ENCODE peak calls at places on chromosomes 7 and 10, in ten cellular contexts. R is GM12865; T is colonic mucosa; S is left lung; Q is HL-60; A is dorsolateral prefrontal cortex; B is astrocyte of the spinal cord; Z is activated CD8-positive, alpha-beta T cell treated with anti-CD3 and anti-CD28 coated beads for 36 hours; C is sigmoid colon; X is fibroblast of villous mesenchyme. O is an unnamed sample.

GRCh38 chr7:109178342-109178741 is 608.7 kb downstream of the DNAJB9 start:
- DNase-seq in Z (no peak), B (no peak), Q (no peak), R (no peak), A (no peak), S (no peak), T (no peak), C (no peak), X (no peak), O (no peak)

GRCh38 chr7:149524399-149524798 is 26.8 kb upstream of the ZNF746 start:
- DNase-seq in X (no peak), Q (no peak), Z (no peak), B (no peak), T (no peak), R (no peak), C (no peak), A (no peak), S (no peak), O (no peak)

GRCh38 chr10:69959911-69960310 is 92.7 kb upstream of the MACROH2A2 start:
- DNase-seq in R (no peak), C (no peak), Q (peak), T (peak), Z (no peak), S (no peak), B (no peak), A (no peak), X (no peak), O (no peak)

GRCh38 chr7:116799912-116800311 is 62.5 kb upstream of the CAPZA2 start:
- DNase-seq in A (no peak), R (no peak), S (no peak), T (no peak), X (no peak), C (no peak), B (no peak), Z (no peak), Q (no peak), O (no peak)

GRCh38 chr10:100668001-100668400 is 77.4 kb upstream of the PAX2 start:
- DNase-seq in Q (no peak), R (no peak), B (no peak), X (no peak), S (no peak), A (no peak), C (no peak), T (no peak), Z (no peak), O (no peak)

GRCh38 chr10:122181055-122181732 is 89.9 kb upstream of the BTBD16 start:
- DNase-seq in Z (no peak), B (peak), S (no peak), C (no peak), R (no peak), T (no peak), A (no peak), X (peak), Q (no peak), O (no peak)

GRCh38 chr7:118615686-118616085 is 391.2 kb downstream of the ANKRD7 start:
- DNase-seq in C (no peak), R (no peak), Q (no peak), T (no peak), S (no peak), X (no peak), A (no peak), Z (no peak), B (no peak), O (no peak)

GRCh38 chr7:76358053-76358477 is 726 bp downstream of the YWHAG start:
- DNase-seq in Q (no peak), R (peak), A (peak), Z (peak), S (peak), C (peak), B (peak), T (peak), X (peak), O (peak)

GRCh38 chr7:121798896-121799295 is 74.1 kb upstream of the PTPRZ1 start:
- DNase-seq in R (no peak), B (peak), T (no peak), A (no peak), Z (no peak), Q (no peak), C (no peak), S (no peak), X (no peak), O (no peak)

GRCh38 chr10:89303161-89303560 is 1.3 kb downstream of the IFIT2 start:
- DNase-seq in Z (no peak), B (no peak), Q (no peak), C (no peak), R (no peak), T (no peak), A (no peak), X (no peak), S (no peak), O (no peak)

GRCh38 chr10:14487511-14487909 is 156.8 kb upstream of the FRMD4A start:
- DNase-seq in X (no peak), T (no peak), B (peak), S (no peak), A (no peak), C (no peak), Q (no peak), R (no peak), Z (no peak), O (no peak)

GRCh38 chr7:2217716-2218443 is 14.9 kb downstream of the MAD1L1 start:
- DNase-seq in Z (no peak), S (peak), C (no peak), Q (no peak), X (no peak), T (no peak), R (no peak), B (no peak), A (no peak), O (no peak)

DNA sequence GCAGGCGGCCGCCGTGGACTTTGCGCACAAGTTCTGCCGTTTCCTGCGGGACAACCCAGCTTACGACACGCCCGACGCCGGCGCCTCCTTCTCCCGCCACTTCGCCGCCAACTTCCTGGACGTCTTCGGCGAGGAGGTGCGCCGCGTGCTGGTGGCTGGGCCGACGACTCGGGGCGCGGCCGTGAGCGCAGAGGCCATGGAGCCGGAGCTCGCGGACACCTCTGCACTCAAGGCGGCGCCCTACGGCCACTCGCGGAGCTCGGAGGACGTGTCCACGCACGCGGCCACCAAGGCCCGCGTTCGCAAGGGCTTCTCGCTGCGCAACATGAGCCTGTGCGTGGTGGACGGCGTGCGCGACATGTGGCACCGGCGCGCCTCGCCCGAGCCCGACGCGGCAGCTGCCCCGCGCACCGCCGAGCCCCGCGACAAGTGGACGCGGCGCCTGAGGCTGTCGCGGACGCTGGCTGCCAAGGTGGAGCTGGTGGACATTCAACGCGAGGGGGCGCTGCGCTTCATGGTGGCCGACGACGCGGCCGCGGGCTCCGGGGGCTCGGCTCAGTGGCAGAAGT is 14.1 kb downstream of the SH2B2 start:
- DNase-seq in C (no peak), X (no peak), B (no peak), T (no peak), S (peak), Z (no peak), Q (no peak), R (peak), A (no peak), O (no peak)
- TF ChIP-seq CTCF in C (no peak), X (peak), B (peak), T (no peak), S (no peak), Z (no peak), Q (no peak), R (no peak), A (no peak), O (no peak)

DNA sequence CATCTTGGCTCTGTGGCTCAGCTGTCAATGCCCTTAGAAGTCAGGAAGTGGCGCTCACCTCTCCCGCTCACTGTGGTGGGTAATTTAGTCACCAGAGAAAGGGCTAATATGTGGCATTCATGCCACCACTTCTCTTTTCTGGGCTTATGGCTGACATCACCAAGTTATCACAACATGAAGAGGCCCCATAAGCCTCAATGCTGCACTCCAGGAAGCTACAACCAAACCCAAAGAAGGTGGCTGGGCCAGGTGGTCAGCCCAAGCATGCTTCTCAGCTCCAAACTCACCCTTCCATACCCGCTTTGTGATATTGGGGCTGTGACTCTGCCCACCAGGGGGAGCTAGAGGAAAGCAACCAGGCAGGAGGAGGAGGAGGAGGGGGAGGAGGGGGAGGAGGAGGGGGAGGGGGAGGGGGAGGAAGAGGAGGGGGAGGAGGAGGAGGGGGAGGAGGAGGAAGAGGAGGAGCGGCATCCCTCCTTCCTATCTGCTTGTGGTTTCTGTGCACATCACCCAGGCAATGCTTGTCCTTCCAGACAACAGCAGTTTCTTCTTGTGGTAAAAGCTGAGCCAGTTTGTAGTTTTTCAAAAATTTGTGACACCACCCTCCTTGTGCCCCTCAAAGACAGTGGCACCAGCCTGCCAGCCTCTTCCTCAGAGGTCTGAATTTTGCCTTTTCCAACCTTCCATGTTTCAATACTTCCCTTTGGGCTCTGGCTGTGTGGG is 42.1 kb downstream of the CYP26A1 start:
- DNase-seq in T (peak), B (peak), Z (peak), C (peak), Q (peak), X (peak), S (no peak), A (peak), R (peak), O (peak)
- TF ChIP-seq CTCF in T (peak), B (peak), Z (peak), C (peak), Q (peak), X (peak), S (peak), A (peak), R (peak), O (peak)

GRCh38 chr7:71718563-71718962 is 586.6 kb downstream of the GALNT17 start:
- DNase-seq in Z (no peak), A (no peak), R (no peak), S (no peak), Q (no peak), B (no peak), T (no peak), X (no peak), C (no peak), O (no peak)
- TF ChIP-seq CTCF in Z (no peak), A (no peak), R (no peak), S (no peak), Q (no peak), B (no peak), T (no peak), X (no peak), C (no peak), O (no peak)

GRCh38 chr7:99047526-99048077 is 96.3 kb downstream of the SMURF1 start:
- DNase-seq in X (no peak), T (no peak), A (no peak), C (no peak), S (no peak), R (no peak), B (no peak), Q (no peak), Z (no peak), O (no peak)
- TF ChIP-seq CTCF in X (no peak), T (no peak), A (no peak), C (no peak), S (no peak), R (no peak), B (no peak), Q (no peak), Z (no peak), O (no peak)

DNA sequence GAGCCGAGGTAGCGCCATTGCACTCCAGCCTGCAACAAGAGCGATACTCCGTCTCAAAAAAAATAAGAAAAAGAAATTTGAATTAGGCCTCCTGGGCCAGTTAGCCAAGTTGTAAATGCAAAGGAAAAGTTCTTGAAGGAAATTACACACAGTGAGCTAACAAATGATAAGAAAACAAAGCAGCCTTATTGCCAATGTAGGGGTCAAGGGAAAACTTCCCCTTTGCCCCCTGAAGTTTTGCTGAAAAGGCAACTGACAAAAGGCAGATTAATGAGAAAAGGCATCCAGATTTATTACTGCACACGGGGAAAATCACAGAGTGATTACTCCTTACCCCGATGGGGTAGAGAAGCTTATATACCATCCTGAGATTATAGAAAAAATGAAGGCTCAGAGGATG is 70.3 kb downstream of the PAPSS2 start:
- DNase-seq in S (no peak), R (no peak), X (no peak), Z (no peak), A (no peak), B (no peak), Q (no peak), C (no peak), T (no peak), O (no peak)
- TF ChIP-seq CTCF in S (no peak), R (no peak), X (no peak), Z (no peak), A (no peak), B (no peak), Q (no peak), C (no peak), T (no peak), O (no peak)

DNA sequence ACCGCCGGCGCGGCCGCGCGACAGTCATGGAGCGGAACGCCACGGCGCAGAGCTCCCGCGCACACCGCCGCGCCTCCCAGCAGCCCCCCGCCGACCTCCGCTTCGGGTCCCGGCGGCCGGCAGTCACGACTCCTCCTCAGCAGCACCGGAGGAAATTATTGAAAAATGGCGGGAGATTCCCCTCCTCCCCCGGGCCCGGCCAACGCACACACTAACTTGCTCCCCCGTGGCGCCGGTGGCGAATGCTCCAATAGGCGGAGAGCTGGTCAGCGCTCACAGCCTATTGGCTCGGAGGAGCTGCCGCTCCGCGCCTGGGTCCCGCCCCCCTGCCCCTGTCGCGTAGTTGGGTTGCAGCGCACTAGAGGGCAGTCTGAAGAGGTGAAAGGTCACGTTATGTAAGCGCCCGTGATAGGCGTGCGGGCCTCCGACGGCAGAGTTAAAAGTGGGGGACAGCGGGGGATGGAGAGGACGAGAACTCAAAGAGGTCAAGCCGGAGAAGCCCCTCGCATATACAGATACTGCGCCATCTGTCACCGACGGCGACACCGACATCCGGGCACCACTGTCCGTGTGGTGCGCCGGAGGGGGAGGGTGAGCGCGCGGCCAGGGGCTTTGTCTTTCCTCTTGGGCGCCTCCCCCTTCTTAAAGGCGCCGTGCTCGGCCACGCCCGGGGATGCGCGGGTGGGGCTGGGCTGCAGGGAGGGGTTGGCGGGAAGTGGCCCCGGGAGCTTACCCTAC is at the start of gene BAZ1B:
- DNase-seq in C (peak), Z (peak), T (peak), B (peak), X (peak), Q (peak), A (peak), R (peak), S (peak), O (peak)
- TF ChIP-seq CTCF in C (no peak), Z (no peak), T (no peak), B (peak), X (no peak), Q (no peak), A (peak), R (no peak), S (peak), O (no peak)

GRCh38 chr7:152905949-152906348 is 146.4 kb downstream of the ACTR3B start:
- DNase-seq in S (no peak), Q (no peak), Z (no peak), R (no peak), T (no peak), C (no peak), X (no peak), A (no peak), B (no peak), O (no peak)
- TF ChIP-seq CTCF in S (no peak), Q (no peak), Z (no peak), R (no peak), T (no peak), C (no peak), X (no peak), A (no peak), B (no peak), O (no peak)

DNA sequence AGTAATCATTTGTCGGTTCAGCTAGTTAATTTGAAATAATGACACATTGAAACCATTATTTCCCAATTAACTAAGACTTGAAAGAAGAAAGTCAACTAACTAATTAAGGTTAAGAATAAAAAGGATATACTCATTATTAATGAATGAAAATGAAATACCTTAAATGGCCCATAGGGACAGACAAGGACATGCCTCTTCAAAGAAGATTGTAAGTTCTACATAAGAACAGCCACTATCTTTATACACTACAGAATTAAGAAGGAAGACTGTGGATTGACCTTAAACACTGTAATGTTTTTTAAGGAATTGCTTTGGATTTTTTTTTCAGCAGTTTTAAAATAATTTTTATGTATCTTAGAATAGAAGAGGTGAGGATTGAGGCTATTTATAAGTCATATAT is 60.7 kb downstream of the CSTF2T start:
- DNase-seq in C (no peak), X (no peak), S (no peak), R (no peak), A (no peak), T (no peak), Q (no peak), B (no peak), Z (no peak), O (no peak)
- TF ChIP-seq CTCF in C (no peak), X (no peak), S (no peak), R (no peak), A (no peak), T (no peak), Q (no peak), B (no peak), Z (no peak), O (no peak)

GRCh38 chr10:12749760-12750478 is 251.6 kb downstream of the CCDC3 start:
- DNase-seq in Q (no peak), Z (no peak), R (no peak), S (no peak), X (no peak), T (no peak), B (no peak), C (no peak), A (no peak), O (no peak)

GRCh38 chr10:12748186-12748585 is 253.3 kb downstream of the CCDC3 start:
- DNase-seq in R (no peak), T (no peak), Q (no peak), X (no peak), C (no peak), S (no peak), Z (no peak), A (no peak), B (peak), O (no peak)

GRCh38 chr10:12755075-12755474 is 246.4 kb downstream of the CCDC3 start:
- DNase-seq in C (no peak), X (no peak), T (no peak), A (no peak), R (no peak), Z (no peak), B (no peak), S (no peak), Q (no peak), O (no peak)

GRCh38 chr10:12750526-12751201 is 250.8 kb downstream of the CCDC3 start:
- DNase-seq in X (no peak), S (no peak), R (no peak), Z (no peak), A (no peak), Q (no peak), T (peak), C (no peak), B (no peak), O (no peak)
- TF ChIP-seq CTCF in X (no peak), S (no peak), R (no peak), Z (no peak), A (no peak), Q (no peak), T (no peak), C (no peak), B (no peak), O (no peak)

DNA sequence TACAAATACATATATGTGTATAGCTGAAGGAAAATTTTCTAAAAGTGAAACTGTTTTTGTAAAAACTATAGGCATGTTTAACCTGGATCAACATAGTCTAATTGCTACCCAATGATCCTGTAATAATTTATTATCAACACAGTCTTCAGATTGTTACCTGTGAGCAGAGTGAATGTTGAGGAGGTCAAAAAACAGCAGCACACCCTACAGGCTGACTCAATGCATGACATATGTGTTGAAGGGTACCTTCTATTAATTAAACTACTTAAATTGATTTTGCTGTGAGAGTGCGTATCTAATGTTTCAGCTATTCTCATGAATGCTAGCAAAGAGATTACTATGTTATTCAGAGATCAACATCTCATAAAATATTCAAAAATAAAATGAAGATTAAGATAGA is 411.4 kb downstream of the TNS3 start:
- DNase-seq in C (no peak), R (no peak), B (no peak), A (no peak), Z (no peak), X (peak), T (no peak), S (no peak), Q (no peak), O (no peak)
- TF ChIP-seq CTCF in C (no peak), R (no peak), B (peak), A (no peak), Z (no peak), X (peak), T (no peak), S (no peak), Q (no peak), O (no peak)